ENCODE peak calls at places on chromosomes 6 and 20, in four cellular contexts. One of them, this sample, is unnamed.

GRCh38 chr6:95087394-95088097 is 489.8 kb upstream of the MANEA start:
- DNase-seq in CD8-positive, alpha-beta T cell: no peak
- DNase-seq in keratinocyte: peak
- DNase-seq in OCI-LY7: no peak
- DNase-seq in this sample: no peak

GRCh38 chr6:159726196-159726917 is 949 bp upstream of the WTAP start:
- DNase-seq in CD8-positive, alpha-beta T cell: no peak
- DNase-seq in keratinocyte: no peak
- DNase-seq in OCI-LY7: no peak
- DNase-seq in this sample: no peak

GRCh38 chr6:33490621-33491020 is 36.2 kb downstream of the ZBTB9 start:
- DNase-seq in CD8-positive, alpha-beta T cell: no peak
- DNase-seq in keratinocyte: no peak
- DNase-seq in OCI-LY7: no peak
- DNase-seq in this sample: no peak

GRCh38 chr6:142561511-142562265 is 259.9 kb downstream of the ADGRG6 start:
- DNase-seq in CD8-positive, alpha-beta T cell: no peak
- DNase-seq in keratinocyte: no peak
- DNase-seq in OCI-LY7: no peak
- DNase-seq in this sample: no peak

GRCh38 chr6:125154184-125155135 is 887 bp downstream of the TPD52L1 start:
- DNase-seq in CD8-positive, alpha-beta T cell: no peak
- DNase-seq in keratinocyte: no peak
- DNase-seq in OCI-LY7: peak
- DNase-seq in this sample: peak

GRCh38 chr6:41723178-41723935 is 12.1 kb downstream of the TFEB start:
- DNase-seq in CD8-positive, alpha-beta T cell: no peak
- DNase-seq in keratinocyte: no peak
- DNase-seq in OCI-LY7: peak
- DNase-seq in this sample: no peak

GRCh38 chr6:8736046-8736877 is 300.9 kb upstream of the SLC35B3 start:
- DNase-seq in CD8-positive, alpha-beta T cell: no peak
- DNase-seq in keratinocyte: no peak
- DNase-seq in OCI-LY7: no peak
- DNase-seq in this sample: no peak

GRCh38 chr6:160431231-160431630 is 83.1 kb downstream of the SLC22A3 start:
- DNase-seq in CD8-positive, alpha-beta T cell: no peak
- DNase-seq in keratinocyte: no peak
- DNase-seq in OCI-LY7: no peak
- DNase-seq in this sample: no peak

GRCh38 chr6:53744321-53744720 is 50.5 kb upstream of the LRRC1 start:
- DNase-seq in CD8-positive, alpha-beta T cell: no peak
- DNase-seq in keratinocyte: no peak
- DNase-seq in OCI-LY7: no peak
- DNase-seq in this sample: no peak

GRCh38 chr20:9392892-9393857 is 121.2 kb upstream of the LAMP5 start:
- DNase-seq in CD8-positive, alpha-beta T cell: no peak
- DNase-seq in keratinocyte: no peak
- DNase-seq in OCI-LY7: peak
- DNase-seq in this sample: no peak

GRCh38 chr6:447381-448165 is 56.0 kb downstream of the IRF4 start:
- DNase-seq in CD8-positive, alpha-beta T cell: peak
- DNase-seq in keratinocyte: no peak
- DNase-seq in OCI-LY7: no peak
- DNase-seq in this sample: no peak

GRCh38 chr6:108114861-108115597 is 40.5 kb upstream of the OSTM1 start:
- DNase-seq in CD8-positive, alpha-beta T cell: peak
- DNase-seq in keratinocyte: no peak
- DNase-seq in OCI-LY7: no peak
- DNase-seq in this sample: peak

GRCh38 chr20:25079171-25079570 is 2.8 kb downstream of the VSX1 start:
- DNase-seq in CD8-positive, alpha-beta T cell: peak
- DNase-seq in keratinocyte: no peak
- DNase-seq in OCI-LY7: no peak
- DNase-seq in this sample: no peak

GRCh38 chr20:5580940-5581708 is 169.1 kb upstream of the SHLD1 start:
- DNase-seq in CD8-positive, alpha-beta T cell: no peak
- DNase-seq in keratinocyte: no peak
- DNase-seq in OCI-LY7: no peak
- DNase-seq in this sample: no peak

GRCh38 chr20:59696476-59696875 is 92.1 kb downstream of the PHACTR3 start:
- DNase-seq in CD8-positive, alpha-beta T cell: no peak
- DNase-seq in keratinocyte: no peak
- DNase-seq in OCI-LY7: no peak
- DNase-seq in this sample: no peak

GRCh38 chr6:109008061-109008460 is 86.6 kb downstream of the SESN1 start:
- DNase-seq in CD8-positive, alpha-beta T cell: no peak
- DNase-seq in keratinocyte: no peak
- DNase-seq in OCI-LY7: no peak
- DNase-seq in this sample: no peak

GRCh38 chr6:15066433-15067337 is 179.2 kb upstream of the JARID2 start:
- DNase-seq in CD8-positive, alpha-beta T cell: no peak
- DNase-seq in keratinocyte: peak
- DNase-seq in OCI-LY7: no peak
- DNase-seq in this sample: no peak

GRCh38 chr6:169623975-169624374 is 77.9 kb downstream of the WDR27 start:
- DNase-seq in CD8-positive, alpha-beta T cell: no peak
- DNase-seq in keratinocyte: no peak
- DNase-seq in OCI-LY7: no peak
- DNase-seq in this sample: no peak

GRCh38 chr6:39898625-39899024 is 35.6 kb downstream of the MOCS1 start:
- DNase-seq in CD8-positive, alpha-beta T cell: no peak
- DNase-seq in keratinocyte: no peak
- DNase-seq in OCI-LY7: no peak
- DNase-seq in this sample: no peak

GRCh38 chr20:9889270-9889981 is 50.5 kb upstream of the PAK5 start:
- DNase-seq in CD8-positive, alpha-beta T cell: no peak
- DNase-seq in keratinocyte: no peak
- DNase-seq in OCI-LY7: no peak
- DNase-seq in this sample: no peak

GRCh38 chr6:97215157-97215769 is 67.8 kb downstream of the MMS22L start:
- DNase-seq in CD8-positive, alpha-beta T cell: no peak
- DNase-seq in keratinocyte: no peak
- DNase-seq in OCI-LY7: peak
- DNase-seq in this sample: no peak

GRCh38 chr20:56924976-56925695 is 296.0 kb downstream of the TFAP2C start:
- DNase-seq in CD8-positive, alpha-beta T cell: no peak
- DNase-seq in keratinocyte: no peak
- DNase-seq in OCI-LY7: no peak
- DNase-seq in this sample: no peak

GRCh38 chr6:108942556-108943492 is 94.6 kb downstream of the ARMC2 start:
- DNase-seq in CD8-positive, alpha-beta T cell: peak
- DNase-seq in keratinocyte: no peak
- DNase-seq in OCI-LY7: peak
- DNase-seq in this sample: no peak

GRCh38 chr20:460707-461106 is 1.6 kb downstream of the TBC1D20 start:
- DNase-seq in CD8-positive, alpha-beta T cell: no peak
- DNase-seq in keratinocyte: no peak
- DNase-seq in OCI-LY7: no peak
- DNase-seq in this sample: no peak
- H3K4me3 ChIP-seq in CD8-positive, alpha-beta T cell: no peak
- H3K4me3 ChIP-seq in keratinocyte: peak
- H3K4me3 ChIP-seq in OCI-LY7: peak
- H3K4me3 ChIP-seq in this sample: no peak

GRCh38 chr20:35474504-35474903 is 19.1 kb downstream of the CEP250 start:
- DNase-seq in CD8-positive, alpha-beta T cell: no peak
- DNase-seq in keratinocyte: no peak
- DNase-seq in OCI-LY7: no peak
- DNase-seq in this sample: no peak

GRCh38 chr20:35476288-35476687 is 20.9 kb downstream of the CEP250 start:
- DNase-seq in CD8-positive, alpha-beta T cell: no peak
- DNase-seq in keratinocyte: no peak
- DNase-seq in OCI-LY7: no peak
- DNase-seq in this sample: no peak

GRCh38 chr20:35473684-35474083 is 18.3 kb downstream of the CEP250 start:
- DNase-seq in CD8-positive, alpha-beta T cell: no peak
- DNase-seq in keratinocyte: no peak
- DNase-seq in OCI-LY7: no peak
- DNase-seq in this sample: no peak

GRCh38 chr20:35479798-35480197 is 24.4 kb downstream of the CEP250 start:
- DNase-seq in CD8-positive, alpha-beta T cell: no peak
- DNase-seq in keratinocyte: no peak
- DNase-seq in OCI-LY7: no peak
- DNase-seq in this sample: no peak

GRCh38 chr20:35478804-35479472 is 23.5 kb downstream of the CEP250 start:
- DNase-seq in CD8-positive, alpha-beta T cell: no peak
- DNase-seq in keratinocyte: no peak
- DNase-seq in OCI-LY7: peak
- DNase-seq in this sample: no peak
- TF ChIP-seq CTCF in CD8-positive, alpha-beta T cell: no peak
- TF ChIP-seq CTCF in keratinocyte: peak
- TF ChIP-seq CTCF in OCI-LY7: peak
- TF ChIP-seq CTCF in this sample: no peak

GRCh38 chr6:75333811-75334210 is 49.2 kb upstream of the TMEM30A start:
- DNase-seq in CD8-positive, alpha-beta T cell: no peak
- DNase-seq in keratinocyte: no peak
- DNase-seq in OCI-LY7: no peak
- DNase-seq in this sample: no peak
- H3K27ac ChIP-seq in CD8-positive, alpha-beta T cell: no peak
- H3K27ac ChIP-seq in keratinocyte: no peak
- H3K27ac ChIP-seq in OCI-LY7: no peak
- H3K27ac ChIP-seq in this sample: no peak

GRCh38 chr6:112909781-112910180 is 562.7 kb downstream of the RFPL4B start:
- DNase-seq in CD8-positive, alpha-beta T cell: no peak
- DNase-seq in keratinocyte: peak
- DNase-seq in OCI-LY7: no peak
- DNase-seq in this sample: no peak
- H3K4me3 ChIP-seq in CD8-positive, alpha-beta T cell: no peak
- H3K4me3 ChIP-seq in keratinocyte: peak
- H3K4me3 ChIP-seq in OCI-LY7: no peak
- H3K4me3 ChIP-seq in this sample: no peak

DNA sequence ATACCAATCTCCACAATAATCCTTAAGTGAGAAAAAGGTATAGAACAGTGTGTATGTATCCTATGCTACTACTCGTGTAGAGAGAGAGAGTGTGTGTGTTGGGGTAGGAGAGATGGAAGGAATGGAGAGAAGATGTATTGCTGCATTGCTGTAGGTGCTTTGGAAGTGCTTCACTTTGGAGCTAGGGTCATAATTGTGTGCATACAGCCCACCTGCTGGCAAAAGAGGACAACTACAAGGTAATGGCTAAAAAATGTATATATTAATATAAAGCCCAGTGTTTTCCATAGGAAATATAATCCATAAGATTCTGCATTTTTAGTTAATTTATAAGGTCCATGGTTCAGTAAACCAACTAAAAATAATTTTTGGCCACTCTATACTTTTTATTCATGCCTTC is 36.1 kb downstream of the SERAC1 start:
- DNase-seq in CD8-positive, alpha-beta T cell: no peak
- DNase-seq in keratinocyte: no peak
- DNase-seq in OCI-LY7: peak
- DNase-seq in this sample: no peak
- TF ChIP-seq CTCF in CD8-positive, alpha-beta T cell: peak
- TF ChIP-seq CTCF in keratinocyte: peak
- TF ChIP-seq CTCF in OCI-LY7: peak
- TF ChIP-seq CTCF in this sample: no peak

GRCh38 chr20:6663751-6664388 is 103.6 kb upstream of the BMP2 start:
- DNase-seq in CD8-positive, alpha-beta T cell: no peak
- DNase-seq in keratinocyte: no peak
- DNase-seq in OCI-LY7: no peak
- DNase-seq in this sample: no peak
- H3K27ac ChIP-seq in CD8-positive, alpha-beta T cell: no peak
- H3K27ac ChIP-seq in keratinocyte: no peak
- H3K27ac ChIP-seq in OCI-LY7: no peak
- H3K27ac ChIP-seq in this sample: no peak

GRCh38 chr6:128492386-128492785 is 28.0 kb downstream of the PTPRK start:
- DNase-seq in CD8-positive, alpha-beta T cell: no peak
- DNase-seq in keratinocyte: no peak
- DNase-seq in OCI-LY7: no peak
- DNase-seq in this sample: no peak
- H3K4me3 ChIP-seq in CD8-positive, alpha-beta T cell: no peak
- H3K4me3 ChIP-seq in keratinocyte: peak
- H3K4me3 ChIP-seq in OCI-LY7: no peak
- H3K4me3 ChIP-seq in this sample: no peak

GRCh38 chr20:46708172-46708860 is 1.1 kb upstream of the SLC2A10 start:
- DNase-seq in CD8-positive, alpha-beta T cell: no peak
- DNase-seq in keratinocyte: no peak
- DNase-seq in OCI-LY7: no peak
- DNase-seq in this sample: peak
- TF ChIP-seq CTCF in CD8-positive, alpha-beta T cell: no peak
- TF ChIP-seq CTCF in keratinocyte: peak
- TF ChIP-seq CTCF in OCI-LY7: no peak
- TF ChIP-seq CTCF in this sample: peak

This sample was measured in pancreas.